ENCODE peak calls at places on chromosome 3, in four cellular contexts. Z, X, T and C are unnamed samples.

GRCh38 chr3:194573680-194574437 is 59.4 kb downstream of the TMEM44 start:
- DNase-seq in X (peak; percentile 76), Z (peak; percentile 65), T (peak; percentile 19), C (peak; percentile 57)

GRCh38 chr3:185199671-185200070 is 46.8 kb upstream of the C3orf70 start:
- DNase-seq in X (no peak), Z (no peak), T (no peak), C (no peak)

GRCh38 chr3:172305552-172305951 is 142.7 kb downstream of the GHSR start:
- DNase-seq in Z (peak; percentile 60), X (peak; percentile 40), T (no peak), C (no peak)

GRCh38 chr3:10745392-10745791 is 70.6 kb upstream of the SLC6A11 start:
- DNase-seq in Z (no peak), T (no peak), X (no peak), C (no peak)

GRCh38 chr3:46110701-46111493 is 83.6 kb upstream of the XCR1 start:
- DNase-seq in Z (peak; percentile 75), T (no peak), X (peak; percentile 82), C (peak; percentile 25)

GRCh38 chr3:10140996-10141546 is 507 bp upstream of the VHL start:
- DNase-seq in T (peak; percentile 6), Z (no peak), X (no peak), C (no peak)

GRCh38 chr3:193711964-193712598 is 119.1 kb downstream of the OPA1 start:
- DNase-seq in T (no peak), Z (no peak), X (no peak), C (no peak)

GRCh38 chr3:181239456-181239855 is 249.9 kb upstream of the DNAJC19 start:
- DNase-seq in Z (no peak), X (no peak), T (no peak), C (no peak)

GRCh38 chr3:124276863-124277515 is 285.1 kb upstream of the ROPN1 start:
- DNase-seq in T (no peak), Z (no peak), X (no peak), C (no peak)

GRCh38 chr3:44504566-44504965 is 27.1 kb upstream of the ZNF445 start:
- DNase-seq in Z (no peak), X (no peak), T (no peak), C (no peak)

GRCh38 chr3:150254199-150254786 is 153.8 kb upstream of the TSC22D2 start:
- DNase-seq in Z (no peak), X (no peak), T (no peak), C (no peak)

GRCh38 chr3:65745306-65745705 is 293.4 kb downstream of the MAGI1 start:
- DNase-seq in Z (no peak), X (no peak), T (no peak), C (no peak)

GRCh38 chr3:125213946-125214542 is 1.5 kb upstream of the SLC12A8 start:
- DNase-seq in X (peak; percentile 19), Z (peak; percentile 83), T (no peak), C (no peak)